ENCODE peak calls at places on chromosomes 13 and 19, in eight cellular contexts. I is GM18507; H is GM20000; O is heart right ventricle; D is SW480; A is CD8-positive, alpha-beta memory T cell; G is activated CD4-positive, CD25-positive, alpha-beta regulatory T cell; U is choroid plexus epithelial cell. K is an unnamed sample.

GRCh38 chr13:108325863-108326262 is 56.3 kb downstream of the TNFSF13B start:
- DNase-seq in I (no peak), H (no peak), O (no peak), D (no peak), A (no peak), G (no peak), U (no peak), K (no peak)

GRCh38 chr19:34217952-34218817 is 36.2 kb upstream of the GARRE1 start:
- DNase-seq in I (no peak), H (peak), O (no peak), D (peak), A (peak), G (no peak), U (peak), K (no peak)

GRCh38 chr19:15419413-15420025 is 731 bp upstream of the AKAP8L start:
- DNase-seq in I (no peak), H (no peak), O (no peak), D (no peak), A (no peak), G (no peak), U (no peak), K (no peak)

GRCh38 chr19:41319500-41320184 is 9.7 kb downstream of the CCDC97 start:
- DNase-seq in I (no peak), H (no peak), O (no peak), D (no peak), A (no peak), G (no peak), U (no peak), K (no peak)

GRCh38 chr19:5966941-5967340 is 11.0 kb downstream of the RANBP3 start:
- DNase-seq in I (no peak), H (no peak), O (no peak), D (no peak), A (no peak), G (no peak), U (no peak), K (no peak)

GRCh38 chr13:110644892-110645521 is 29.7 kb downstream of the NAXD start:
- DNase-seq in I (peak), H (peak), O (peak), D (peak), A (peak), G (no peak), U (peak), K (peak)

GRCh38 chr13:112983428-112984196 is 14.6 kb downstream of the MCF2L start:
- DNase-seq in I (no peak), H (no peak), O (peak), D (no peak), A (no peak), G (no peak), U (no peak), K (no peak)

GRCh38 chr19:56946164-56946563 is 105.6 kb upstream of the PEG3 start:
- DNase-seq in I (no peak), H (no peak), O (no peak), D (no peak), A (no peak), G (no peak), U (no peak), K (no peak)

GRCh38 chr19:4061178-4061682 is 5.5 kb downstream of the ZBTB7A start:
- DNase-seq in I (no peak), H (no peak), O (peak), D (no peak), A (peak), G (no peak), U (no peak), K (no peak)

GRCh38 chr13:93603043-93603442 is 376.4 kb downstream of the GPC6 start:
- DNase-seq in I (no peak), H (no peak), O (no peak), D (peak), A (no peak), G (no peak), U (peak), K (no peak)